ENCODE peak calls at places on chromosomes 1 and 21, in four cellular contexts. One of them, this sample, is unnamed. For H3K36me3, the result is how much of the 10 kb centered on the place peaks cover.

GRCh38 chr1:40630488-40631223 is 34.8 kb downstream of the RIMS3 start:
- DNase-seq in stomach: peak
- DNase-seq in IMR-90: peak
- DNase-seq in body of pancreas: peak
- DNase-seq in this sample: no peak

GRCh38 chr1:226060976-226061792 is 1.3 kb upstream of the H3-3A start:
- DNase-seq in stomach: no peak
- DNase-seq in IMR-90: no peak
- DNase-seq in body of pancreas: no peak
- DNase-seq in this sample: no peak

GRCh38 chr1:44154665-44155064 is 13.2 kb upstream of the KLF18 start:
- DNase-seq in stomach: no peak
- DNase-seq in IMR-90: no peak
- DNase-seq in body of pancreas: no peak
- DNase-seq in this sample: no peak

GRCh38 chr1:51622455-51622913 is 5.6 kb downstream of the OSBPL9 start:
- DNase-seq in stomach: peak
- DNase-seq in IMR-90: peak
- DNase-seq in body of pancreas: peak
- DNase-seq in this sample: no peak

GRCh38 chr21:38439957-38440356 is 58.3 kb downstream of the ERG start:
- DNase-seq in stomach: no peak
- DNase-seq in IMR-90: no peak
- DNase-seq in body of pancreas: no peak
- DNase-seq in this sample: no peak

GRCh38 chr1:30977105-30977504 is 68.5 kb upstream of the SDC3 start:
- DNase-seq in stomach: no peak
- DNase-seq in IMR-90: peak
- DNase-seq in body of pancreas: no peak
- DNase-seq in this sample: no peak

GRCh38 chr1:46363121-46363520 is 22.5 kb downstream of the NSUN4 start:
- DNase-seq in stomach: no peak
- DNase-seq in IMR-90: no peak
- DNase-seq in body of pancreas: no peak
- DNase-seq in this sample: no peak

GRCh38 chr1:84427520-84428188 is 29.4 kb downstream of the DNASE2B start:
- DNase-seq in stomach: no peak
- DNase-seq in IMR-90: peak
- DNase-seq in body of pancreas: no peak
- DNase-seq in this sample: no peak

GRCh38 chr1:23517581-23517980 is 13.5 kb downstream of the E2F2 start:
- DNase-seq in stomach: no peak
- DNase-seq in IMR-90: no peak
- DNase-seq in body of pancreas: no peak
- DNase-seq in this sample: no peak

GRCh38 chr1:6692956-6693355 is 8.7 kb downstream of the DNAJC11 start:
- DNase-seq in stomach: no peak
- DNase-seq in IMR-90: no peak
- DNase-seq in body of pancreas: no peak
- DNase-seq in this sample: no peak

GRCh38 chr1:110542730-110543129 is 23.8 kb upstream of the KCNA10 start:
- DNase-seq in stomach: no peak
- DNase-seq in IMR-90: peak
- DNase-seq in body of pancreas: no peak
- DNase-seq in this sample: no peak

DNA sequence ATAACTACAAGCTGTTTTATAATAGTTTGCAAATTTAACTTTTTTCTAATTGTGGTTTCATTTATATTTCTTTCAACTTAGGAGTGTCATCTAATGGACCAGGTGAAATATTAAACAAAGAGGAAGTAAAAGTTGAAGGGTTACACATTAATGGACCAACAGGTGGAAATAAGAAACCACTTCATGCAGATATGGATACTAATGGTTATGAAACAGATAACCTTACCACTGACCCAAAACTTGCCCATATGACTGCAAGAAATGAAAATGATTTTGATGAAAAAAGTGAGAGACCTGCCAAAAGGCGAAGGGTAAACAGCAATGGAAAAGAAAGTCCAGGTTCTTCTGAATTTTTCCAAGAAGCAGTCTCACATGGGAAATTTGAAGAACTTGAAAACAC is 59.7 kb downstream of the MIER1 start:
- DNase-seq in stomach: no peak
- DNase-seq in IMR-90: no peak
- DNase-seq in body of pancreas: no peak
- DNase-seq in this sample: no peak
- H3K36me3 ChIP-seq in stomach: half or more
- H3K36me3 ChIP-seq in IMR-90: under half
- H3K36me3 ChIP-seq in body of pancreas: under half
- H3K36me3 ChIP-seq in this sample: half or more

DNA sequence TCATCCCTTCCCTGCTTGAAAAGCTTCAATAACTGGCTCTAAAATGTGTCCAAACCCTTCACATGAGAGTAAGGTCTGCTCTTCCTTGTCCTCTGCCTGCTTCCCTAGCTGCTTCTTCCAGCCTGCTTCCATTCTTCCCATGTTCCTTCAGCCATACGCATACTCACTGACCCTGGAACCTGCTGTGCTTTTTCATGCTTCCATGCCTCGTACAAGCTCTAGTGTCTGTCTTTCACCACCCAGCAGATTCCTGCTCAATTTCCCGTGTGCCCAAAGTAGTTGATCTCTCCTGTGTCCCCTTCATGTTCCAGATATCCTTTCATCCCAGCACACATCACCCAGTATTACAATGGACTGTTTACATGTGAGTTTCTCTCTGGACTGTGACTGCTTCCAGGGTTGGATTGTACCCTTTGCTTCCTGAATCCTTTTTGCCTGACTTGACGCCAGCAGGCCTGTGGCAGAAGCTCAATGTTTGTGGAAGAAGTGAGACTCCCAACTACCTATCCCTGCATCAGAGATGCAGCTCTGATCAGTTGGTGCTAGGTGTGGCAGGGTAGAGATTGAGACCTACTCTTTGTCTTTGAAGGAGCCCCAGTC is 35.9 kb upstream of the RNF19B start:
- DNase-seq in stomach: no peak
- DNase-seq in IMR-90: no peak
- DNase-seq in body of pancreas: no peak
- DNase-seq in this sample: no peak
- TF ChIP-seq POLR2A in stomach: no peak
- TF ChIP-seq POLR2A in IMR-90: no peak
- TF ChIP-seq POLR2A in body of pancreas: no peak
- TF ChIP-seq POLR2A in this sample: no peak

DNA sequence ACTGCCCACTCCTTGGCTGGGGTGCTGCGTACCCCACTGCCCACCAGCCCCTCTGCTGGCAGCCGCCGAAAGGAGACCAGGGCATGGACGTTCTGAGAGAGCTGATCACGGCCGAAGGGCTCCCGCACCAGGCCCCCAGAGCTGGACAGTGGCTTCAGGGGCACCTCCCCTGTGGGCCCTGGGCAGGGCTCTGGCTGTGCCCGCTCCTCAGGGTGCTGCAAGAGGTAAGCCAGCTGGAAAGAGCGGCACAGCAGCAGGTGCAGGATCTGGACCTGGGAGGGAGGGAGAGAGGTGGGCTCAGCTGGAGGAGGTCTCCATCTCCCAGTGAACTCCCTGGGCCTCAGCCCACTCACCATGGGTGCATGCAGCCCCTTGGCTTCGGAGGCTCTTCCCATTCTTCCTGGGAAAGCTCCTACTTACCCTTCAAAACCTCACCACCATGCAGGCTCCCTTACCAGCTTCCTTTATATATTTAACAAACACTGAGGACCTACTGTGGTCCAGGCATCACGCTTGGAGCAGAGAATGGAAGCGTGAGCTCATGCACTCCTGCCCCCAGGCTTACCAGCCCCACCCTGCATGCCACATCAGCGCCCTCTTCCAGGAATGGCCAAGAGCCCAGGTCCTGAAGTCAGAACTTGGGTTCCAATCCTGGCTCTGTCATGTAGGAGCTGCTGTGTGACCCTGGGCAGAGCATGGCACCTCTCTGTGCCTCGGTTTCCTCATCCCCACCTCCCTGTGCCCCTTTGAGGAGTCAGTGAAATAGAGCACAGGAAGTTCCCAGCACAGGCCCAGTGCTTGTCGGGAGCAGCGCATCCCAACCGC is 6.8 kb upstream of the KIF17 start:
- DNase-seq in stomach: no peak
- DNase-seq in IMR-90: no peak
- DNase-seq in body of pancreas: no peak
- DNase-seq in this sample: no peak
- H3K36me3 ChIP-seq in stomach: under half
- H3K36me3 ChIP-seq in IMR-90: under half
- H3K36me3 ChIP-seq in body of pancreas: under half
- H3K36me3 ChIP-seq in this sample: under half

DNA sequence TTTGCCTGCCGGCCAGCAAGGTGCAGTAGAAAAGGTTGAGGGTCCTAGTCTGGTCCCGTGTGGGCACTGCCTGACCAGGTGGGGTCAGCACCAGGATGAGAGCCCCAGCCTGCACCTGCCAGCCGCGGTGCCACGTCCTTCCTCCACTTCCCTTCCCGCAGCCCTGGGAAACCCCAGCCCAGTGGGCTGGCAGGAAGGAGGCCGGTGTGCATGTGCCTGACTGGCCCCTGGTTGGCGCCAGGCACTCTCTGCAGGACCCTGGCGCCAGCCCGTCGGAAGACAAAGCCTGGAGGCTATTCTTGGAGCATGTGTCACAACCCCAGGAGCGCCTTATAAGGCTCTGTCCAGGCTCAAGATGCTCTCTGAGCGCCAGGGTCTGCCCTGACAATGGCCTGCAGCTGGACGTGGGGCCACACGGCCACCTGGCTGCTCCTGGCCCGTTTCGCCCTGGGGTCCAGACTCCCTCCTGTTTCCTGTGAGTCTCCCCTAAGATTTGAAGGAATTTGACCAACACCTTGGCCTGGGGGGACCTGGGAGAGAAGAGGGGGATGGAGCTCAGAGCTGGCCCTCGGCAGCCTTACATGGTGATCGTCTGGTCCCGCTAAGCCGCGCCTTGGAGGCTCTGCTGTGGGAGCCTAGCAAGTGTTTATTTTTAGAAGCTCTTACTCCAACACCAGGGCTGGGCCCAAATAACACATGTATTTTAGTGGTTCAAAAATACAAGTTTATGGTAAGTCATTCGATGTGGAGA is 31.9 kb upstream of the POFUT2 start:
- DNase-seq in stomach: no peak
- DNase-seq in IMR-90: peak
- DNase-seq in body of pancreas: peak
- DNase-seq in this sample: no peak
- TF ChIP-seq POLR2A in stomach: no peak
- TF ChIP-seq POLR2A in IMR-90: no peak
- TF ChIP-seq POLR2A in body of pancreas: no peak
- TF ChIP-seq POLR2A in this sample: no peak

GRCh38 chr1:198908995-198909394 is 270.2 kb downstream of the PTPRC start:
- DNase-seq in stomach: no peak
- DNase-seq in IMR-90: no peak
- DNase-seq in body of pancreas: no peak
- DNase-seq in this sample: no peak
- H3K36me3 ChIP-seq in stomach: under half
- H3K36me3 ChIP-seq in IMR-90: under half
- H3K36me3 ChIP-seq in body of pancreas: under half
- H3K36me3 ChIP-seq in this sample: under half

DNA sequence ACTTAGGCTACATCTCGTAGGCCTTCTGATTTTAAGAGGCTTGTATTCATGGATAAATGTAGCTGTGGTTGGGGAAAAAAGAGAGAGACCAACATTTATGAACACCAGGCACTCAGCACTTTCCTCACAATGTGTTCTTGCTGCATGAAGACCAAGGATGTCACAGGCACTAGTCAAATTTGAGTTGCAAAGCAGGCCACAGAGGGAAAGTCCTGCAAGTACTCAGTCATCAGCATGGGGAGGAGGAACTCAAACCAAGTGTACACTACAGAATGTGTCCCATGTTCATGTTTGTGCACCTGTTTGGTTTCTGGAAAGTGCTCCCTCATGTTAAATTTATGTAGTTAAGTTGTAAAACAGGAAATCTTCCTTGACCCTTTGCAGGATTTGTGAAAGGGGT is 8.7 kb upstream of the MAP3K7CL start:
- DNase-seq in stomach: no peak
- DNase-seq in IMR-90: no peak
- DNase-seq in body of pancreas: no peak
- DNase-seq in this sample: peak
- TF ChIP-seq POLR2A in stomach: no peak
- TF ChIP-seq POLR2A in IMR-90: no peak
- TF ChIP-seq POLR2A in body of pancreas: no peak
- TF ChIP-seq POLR2A in this sample: no peak

GRCh38 chr1:11078631-11079030 is 18.8 kb upstream of the SRM start:
- DNase-seq in stomach: no peak
- DNase-seq in IMR-90: peak
- DNase-seq in body of pancreas: no peak
- DNase-seq in this sample: no peak
- H3K36me3 ChIP-seq in stomach: half or more
- H3K36me3 ChIP-seq in IMR-90: half or more
- H3K36me3 ChIP-seq in body of pancreas: under half
- H3K36me3 ChIP-seq in this sample: half or more

GRCh38 chr1:111739222-111739983 is at the start of gene INKA2:
- DNase-seq in stomach: peak
- DNase-seq in IMR-90: peak
- DNase-seq in body of pancreas: peak
- DNase-seq in this sample: peak
- TF ChIP-seq POLR2A in stomach: no peak
- TF ChIP-seq POLR2A in IMR-90: peak
- TF ChIP-seq POLR2A in body of pancreas: peak
- TF ChIP-seq POLR2A in this sample: peak

GRCh38 chr1:21724570-21724969 is 55.4 kb upstream of the RAP1GAP start:
- DNase-seq in stomach: no peak
- DNase-seq in IMR-90: no peak
- DNase-seq in body of pancreas: no peak
- DNase-seq in this sample: no peak
- H3K36me3 ChIP-seq in stomach: half or more
- H3K36me3 ChIP-seq in IMR-90: under half
- H3K36me3 ChIP-seq in body of pancreas: under half
- H3K36me3 ChIP-seq in this sample: half or more